ENCODE peak calls at places on chromosomes 1 and 21, in ten cellular contexts. V is RWPE1; G is activated naive CD4-positive, alpha-beta T cell; B is KBM-7; R is stimulated activated CD4-positive, alpha-beta T cell treated with anti-CD3 and anti-CD28 coated beads, Interleukin-12 subunit alpha, Interleukin-12 subunit beta, amount 100 ng/mL, for 4 hours; O is stimulated activated naive B cell treated with anti-CD40 and anti-IgM and Interleukin-4, amounts not matched to agents 10 μg/mL and 1 μg/mL and 100 μg/mL, for 72 hours; C is GM13977; P is GM10248; L is NCI-H774; X is ovary. I is an unnamed sample.

GRCh38 chr21:17501107-17502006 is 11.5 kb upstream of the CXADR start:
- DNase-seq in C (no peak), X (no peak), B (no peak), V (no peak), L (no peak), P (no peak), R (no peak), O (no peak), G (no peak), I (no peak)

GRCh38 chr1:156705321-156705917 is at the start of gene CRABP2:
- DNase-seq in R (peak), G (no peak), P (no peak), L (no peak), O (no peak), X (peak), B (no peak), C (peak), V (no peak), I (peak)

GRCh38 chr1:184698001-184698400 is 56.7 kb downstream of the EDEM3 start:
- DNase-seq in R (no peak), B (no peak), V (no peak), O (no peak), C (no peak), G (no peak), X (no peak), L (no peak), P (no peak), I (no peak)

GRCh38 chr1:179876289-179876715 is 1.3 kb downstream of the TOR1AIP2 start:
- DNase-seq in R (no peak), V (peak), P (no peak), G (no peak), B (peak), X (no peak), L (no peak), O (no peak), C (no peak), I (no peak)

GRCh38 chr1:155392898-155393411 is 72.3 kb downstream of the RUSC1 start:
- DNase-seq in P (no peak), X (no peak), R (no peak), O (no peak), B (no peak), V (no peak), C (no peak), G (no peak), L (no peak), I (no peak)

GRCh38 chr21:34956416-34957316 is 92.4 kb downstream of the RUNX1 start:
- DNase-seq in L (no peak), O (no peak), G (no peak), R (no peak), B (peak), X (no peak), V (no peak), P (no peak), C (no peak), I (no peak)

GRCh38 chr1:224333309-224333926 is 3.4 kb upstream of the NVL start:
- DNase-seq in L (peak), X (no peak), C (peak), P (peak), V (peak), O (no peak), G (no peak), R (no peak), B (peak), I (no peak)

GRCh38 chr1:31216016-31216415 is 23.7 kb downstream of the NKAIN1 start:
- DNase-seq in B (peak), L (peak), G (no peak), R (no peak), O (no peak), X (peak), V (no peak), C (no peak), P (no peak), I (no peak)

GRCh38 chr1:170168263-170168662 is 22.5 kb downstream of the NTMT2 start:
- DNase-seq in G (no peak), C (no peak), B (peak), P (no peak), R (no peak), X (no peak), O (no peak), V (peak), L (peak), I (no peak)

GRCh38 chr1:113109908-113110554 is 37.0 kb downstream of the LRIG2 start:
- DNase-seq in G (no peak), R (no peak), L (no peak), C (no peak), X (peak), P (no peak), B (no peak), V (peak), O (no peak), I (no peak)

GRCh38 chr1:232221790-232222499 is 408.0 kb downstream of the SIPA1L2 start:
- DNase-seq in P (no peak), C (no peak), R (no peak), X (no peak), O (no peak), V (peak), G (no peak), B (no peak), L (no peak), I (no peak)

GRCh38 chr1:218620956-218621355 is 275.8 kb downstream of the TGFB2 start:
- DNase-seq in L (no peak), R (no peak), X (no peak), B (no peak), C (no peak), V (no peak), G (no peak), P (no peak), O (no peak), I (no peak)

GRCh38 chr1:33435096-33435820 is 4.4 kb upstream of the PHC2 start:
- DNase-seq in G (no peak), R (no peak), L (no peak), X (no peak), V (no peak), B (no peak), O (no peak), C (no peak), P (no peak), I (no peak)

GRCh38 chr1:89457046-89457445 is 67.6 kb upstream of the LRRC8B start:
- DNase-seq in C (no peak), L (no peak), P (no peak), G (no peak), B (no peak), V (no peak), X (no peak), R (no peak), O (no peak), I (no peak)

GRCh38 chr1:109876617-109877319 is 33.9 kb upstream of the CSF1 start:
- DNase-seq in B (no peak), L (no peak), R (no peak), C (no peak), G (no peak), O (no peak), P (no peak), V (no peak), X (no peak), I (no peak)

GRCh38 chr1:168178227-168178637 is 530 bp upstream of the TIPRL start:
- DNase-seq in C (peak), B (no peak), V (no peak), P (no peak), G (no peak), X (no peak), R (no peak), L (no peak), O (no peak), I (no peak)

GRCh38 chr1:170854677-170855076 is 80.7 kb upstream of the MROH9 start:
- DNase-seq in P (no peak), X (no peak), C (no peak), O (no peak), R (no peak), G (no peak), L (no peak), V (no peak), B (no peak), I (no peak)

GRCh38 chr1:97271906-97272788 is 550.6 kb downstream of the PTBP2 start:
- DNase-seq in B (no peak), V (no peak), G (no peak), X (no peak), R (no peak), C (no peak), P (no peak), L (no peak), O (no peak), I (no peak)

GRCh38 chr1:116246174-116246573 is 126.9 kb upstream of the ATP1A1 start:
- DNase-seq in R (no peak), P (no peak), G (no peak), O (no peak), V (no peak), L (no peak), C (no peak), X (no peak), B (no peak), I (no peak)

GRCh38 chr1:23838401-23838866 is 13.2 kb upstream of the HMGCL start:
- DNase-seq in P (peak), R (peak), V (peak), G (peak), C (peak), O (peak), B (peak), L (no peak), X (peak), I (peak)

GRCh38 chr1:89525169-89525855 is 683 bp downstream of the LRRC8B start:
- DNase-seq in C (peak), V (no peak), P (peak), B (peak), X (peak), R (peak), G (peak), L (no peak), O (peak), I (peak)

GRCh38 chr21:33101300-33102005 is 31.5 kb downstream of the OLIG1 start:
- DNase-seq in X (no peak), V (no peak), P (no peak), O (peak), C (no peak), R (no peak), G (no peak), L (no peak), B (peak), I (no peak)

GRCh38 chr1:5645135-5645399 is 347.2 kb downstream of the NPHP4 start:
- DNase-seq in V (no peak), L (no peak), P (no peak), B (no peak), X (no peak), C (no peak), R (no peak), G (no peak), O (no peak), I (no peak)